ENCODE peak calls at places on chromosomes 2 and 18, in seven cellular contexts. J is EH, H is astrocyte of the hippocampus, X is nucleus accumbens, U is D341Med, W is GM10248, O is A172. F is an unnamed sample.

GRCh38 chr18:2918761-2919550 is 72.2 kb downstream of the EMILIN2 start:
- DNase-seq in J (no peak), H (no peak), X (no peak), U (peak), W (no peak), O (no peak), F (no peak)

GRCh38 chr2:222024934-222025890 is 273.6 kb downstream of the PAX3 start:
- DNase-seq in J (peak), H (peak), X (no peak), U (peak), W (peak), O (peak), F (no peak)

GRCh38 chr2:228841877-228842276 is 429.2 kb downstream of the PID1 start:
- DNase-seq in J (peak), H (no peak), X (no peak), U (no peak), W (no peak), O (no peak), F (no peak)

GRCh38 chr2:235675678-235676535 is 182.1 kb downstream of the AGAP1 start:
- DNase-seq in J (peak), H (no peak), X (no peak), U (no peak), W (no peak), O (peak), F (no peak)

GRCh38 chr18:7789853-7790552 is 222.9 kb downstream of the PTPRM start:
- DNase-seq in J (peak), H (peak), X (no peak), U (peak), W (no peak), O (peak), F (no peak)

GRCh38 chr2:20619624-20620024 is 31.3 kb downstream of the HS1BP3 start:
- DNase-seq in J (peak), H (peak), X (no peak), U (no peak), W (no peak), O (no peak), F (no peak)

GRCh38 chr18:42373584-42373983 is 418.6 kb downstream of the PIK3C3 start:
- DNase-seq in J (no peak), H (no peak), X (no peak), U (no peak), W (no peak), O (no peak), F (no peak)

GRCh38 chr2:101820519-101820918 is 123.0 kb downstream of the MAP4K4 start:
- DNase-seq in J (peak), H (peak), X (no peak), U (no peak), W (no peak), O (peak), F (no peak)

GRCh38 chr2:47724221-47724981 is 58.5 kb upstream of the MSH6 start:
- DNase-seq in J (peak), H (no peak), X (no peak), U (no peak), W (peak), O (no peak), F (peak)

GRCh38 chr2:8882094-8882493 is 44.7 kb upstream of the KIDINS220 start:
- DNase-seq in J (peak), H (peak), X (no peak), U (peak), W (no peak), O (no peak), F (no peak)

GRCh38 chr2:220315098-220315785 is 687.8 kb downstream of the SLC4A3 start:
- DNase-seq in J (peak), H (no peak), X (no peak), U (peak), W (no peak), O (no peak), F (no peak)

GRCh38 chr18:12093520-12094257 is at the start of gene ANKRD62:
- DNase-seq in J (no peak), H (no peak), X (no peak), U (no peak), W (no peak), O (no peak), F (no peak)